ENCODE peak calls at places on chromosomes 5 and 9, in four cellular contexts. One of them, this sample, is unnamed.
A peak's percentile ranks its signal among the peaks of the same experiment; 100 is the strongest.

GRCh38 chr5:142683885-142684505 is 1.9 kb downstream of the FGF1 start:
- DNase-seq in NCI-H774: no peak
- DNase-seq in H1: no peak
- DNase-seq in T-helper 2 cell: no peak
- DNase-seq in this sample: no peak

GRCh38 chr5:107670927-107671741 is at the start of gene EFNA5:
- DNase-seq in NCI-H774: peak; percentile 46
- DNase-seq in H1: peak; percentile 76
- DNase-seq in T-helper 2 cell: no peak
- DNase-seq in this sample: no peak

GRCh38 chr9:14935099-14935710 is 25.0 kb upstream of the FREM1 start:
- DNase-seq in NCI-H774: no peak
- DNase-seq in H1: no peak
- DNase-seq in T-helper 2 cell: no peak
- DNase-seq in this sample: no peak

GRCh38 chr5:68193481-68194036 is 22.0 kb upstream of the PIK3R1 start:
- DNase-seq in NCI-H774: no peak
- DNase-seq in H1: no peak
- DNase-seq in T-helper 2 cell: no peak
- DNase-seq in this sample: no peak

GRCh38 chr5:150358261-150359095 is 981 bp downstream of the TCOF1 start:
- DNase-seq in NCI-H774: no peak
- DNase-seq in H1: no peak
- DNase-seq in T-helper 2 cell: no peak
- DNase-seq in this sample: no peak

GRCh38 chr5:154058055-154059038 is 19.6 kb downstream of the MFAP3 start:
- DNase-seq in NCI-H774: no peak
- DNase-seq in H1: no peak
- DNase-seq in T-helper 2 cell: no peak
- DNase-seq in this sample: no peak

GRCh38 chr5:88665750-88666215 is 217.2 kb downstream of the MEF2C start:
- DNase-seq in NCI-H774: no peak
- DNase-seq in H1: no peak
- DNase-seq in T-helper 2 cell: no peak
- DNase-seq in this sample: no peak

GRCh38 chr5:71907001-71907564 is 188.0 kb downstream of the CARTPT start:
- DNase-seq in NCI-H774: no peak
- DNase-seq in H1: no peak
- DNase-seq in T-helper 2 cell: no peak
- DNase-seq in this sample: no peak

GRCh38 chr9:134922066-134922931 is 4.6 kb upstream of the FCN1 start:
- DNase-seq in NCI-H774: no peak
- DNase-seq in H1: no peak
- DNase-seq in T-helper 2 cell: no peak
- DNase-seq in this sample: no peak

GRCh38 chr5:137051165-137051564 is 448.0 kb downstream of the SPOCK1 start:
- DNase-seq in NCI-H774: no peak
- DNase-seq in H1: no peak
- DNase-seq in T-helper 2 cell: no peak
- DNase-seq in this sample: no peak

GRCh38 chr9:93500571-93501298 is 47.4 kb upstream of the FAM120AOS start:
- DNase-seq in NCI-H774: peak; percentile 3
- DNase-seq in H1: no peak
- DNase-seq in T-helper 2 cell: no peak
- DNase-seq in this sample: no peak

GRCh38 chr5:73757421-73757820 is 131.4 kb downstream of the ARHGEF28 start:
- DNase-seq in NCI-H774: no peak
- DNase-seq in H1: no peak
- DNase-seq in T-helper 2 cell: no peak
- DNase-seq in this sample: no peak

GRCh38 chr5:170120576-170120975 is 14.9 kb downstream of the FOXI1 start:
- DNase-seq in NCI-H774: no peak
- DNase-seq in H1: peak; percentile 11
- DNase-seq in T-helper 2 cell: no peak
- DNase-seq in this sample: no peak

GRCh38 chr5:131664929-131665328 is 29.9 kb upstream of the RAPGEF6 start:
- DNase-seq in NCI-H774: no peak
- DNase-seq in H1: no peak
- DNase-seq in T-helper 2 cell: no peak
- DNase-seq in this sample: no peak

GRCh38 chr5:94313188-94313587 is 305.2 kb downstream of the KIAA0825 start:
- DNase-seq in NCI-H774: no peak
- DNase-seq in H1: no peak
- DNase-seq in T-helper 2 cell: no peak
- DNase-seq in this sample: no peak

GRCh38 chr9:86352440-86353106 is 1.6 kb downstream of the TUT7 start:
- DNase-seq in NCI-H774: no peak
- DNase-seq in H1: no peak
- DNase-seq in T-helper 2 cell: no peak
- DNase-seq in this sample: no peak

GRCh38 chr9:136697821-136698526 is 10.7 kb upstream of the AGPAT2 start:
- DNase-seq in NCI-H774: no peak
- DNase-seq in H1: no peak
- DNase-seq in T-helper 2 cell: no peak
- DNase-seq in this sample: no peak

GRCh38 chr5:127092690-127093089 is 19.4 kb upstream of the C5orf63 start:
- DNase-seq in NCI-H774: no peak
- DNase-seq in H1: no peak
- DNase-seq in T-helper 2 cell: no peak
- DNase-seq in this sample: no peak

GRCh38 chr9:96116275-96117051 is 185.5 kb downstream of the HSD17B3 start:
- DNase-seq in NCI-H774: no peak
- DNase-seq in H1: no peak
- DNase-seq in T-helper 2 cell: no peak
- DNase-seq in this sample: peak; percentile 52

GRCh38 chr9:88387035-88387732 is 1.1 kb upstream of the SPIN1 start:
- DNase-seq in NCI-H774: peak; percentile 35
- DNase-seq in H1: no peak
- DNase-seq in T-helper 2 cell: no peak
- DNase-seq in this sample: peak; percentile 83

GRCh38 chr9:126203313-126203712 is 123.3 kb upstream of the MVB12B start:
- DNase-seq in NCI-H774: no peak
- DNase-seq in H1: no peak
- DNase-seq in T-helper 2 cell: no peak
- DNase-seq in this sample: no peak

GRCh38 chr9:82036101-82036500 is 47.5 kb downstream of the SPATA31D1 start:
- DNase-seq in NCI-H774: no peak
- DNase-seq in H1: no peak
- DNase-seq in T-helper 2 cell: no peak
- DNase-seq in this sample: no peak

GRCh38 chr5:96384353-96384752 is 48.7 kb downstream of the PCSK1 start:
- DNase-seq in NCI-H774: no peak
- DNase-seq in H1: no peak
- DNase-seq in T-helper 2 cell: no peak
- DNase-seq in this sample: no peak

GRCh38 chr5:107668154-107668932 is 2.4 kb downstream of the EFNA5 start:
- DNase-seq in NCI-H774: no peak
- DNase-seq in H1: no peak
- DNase-seq in T-helper 2 cell: no peak
- DNase-seq in this sample: no peak

GRCh38 chr9:115207003-115207837 is 89.3 kb upstream of the TNC start:
- DNase-seq in NCI-H774: no peak
- DNase-seq in H1: no peak
- DNase-seq in T-helper 2 cell: no peak
- DNase-seq in this sample: no peak

GRCh38 chr9:125561497-125562148 is 145.4 kb downstream of the MAPKAP1 start:
- DNase-seq in NCI-H774: no peak
- DNase-seq in H1: no peak
- DNase-seq in T-helper 2 cell: no peak
- DNase-seq in this sample: no peak

GRCh38 chr9:33737811-33738606 is 57.4 kb upstream of the PRSS3 start:
- DNase-seq in NCI-H774: peak; percentile 9
- DNase-seq in H1: peak; percentile 65
- DNase-seq in T-helper 2 cell: no peak
- DNase-seq in this sample: no peak

GRCh38 chr9:10059044-10059443 is 553.8 kb downstream of the PTPRD start:
- DNase-seq in NCI-H774: no peak
- DNase-seq in H1: no peak
- DNase-seq in T-helper 2 cell: no peak
- DNase-seq in this sample: no peak

GRCh38 chr9:121883281-121884056 is 209.6 kb downstream of the TTLL11 start:
- DNase-seq in NCI-H774: no peak
- DNase-seq in H1: no peak
- DNase-seq in T-helper 2 cell: no peak
- DNase-seq in this sample: no peak

GRCh38 chr9:134961331-134962064 is 43.8 kb upstream of the FCN1 start:
- DNase-seq in NCI-H774: no peak
- DNase-seq in H1: no peak
- DNase-seq in T-helper 2 cell: no peak
- DNase-seq in this sample: peak; percentile 39

GRCh38 chr5:154141686-154142300 is 48.7 kb upstream of the GALNT10 start:
- DNase-seq in NCI-H774: no peak
- DNase-seq in H1: no peak
- DNase-seq in T-helper 2 cell: no peak
- DNase-seq in this sample: no peak

GRCh38 chr5:150189728-150190502 is at the start of gene SLC6A7:
- DNase-seq in NCI-H774: no peak
- DNase-seq in H1: peak; percentile 57
- DNase-seq in T-helper 2 cell: no peak
- DNase-seq in this sample: peak; percentile 64

GRCh38 chr5:887947-888640 is 4.5 kb downstream of the BRD9 start:
- DNase-seq in NCI-H774: no peak
- DNase-seq in H1: no peak
- DNase-seq in T-helper 2 cell: no peak
- DNase-seq in this sample: peak; percentile 44

GRCh38 chr5:127055880-127056653 is 17.2 kb downstream of the C5orf63 start:
- DNase-seq in NCI-H774: no peak
- DNase-seq in H1: no peak
- DNase-seq in T-helper 2 cell: no peak
- DNase-seq in this sample: no peak

GRCh38 chr9:107172160-107172978 is 110.7 kb upstream of the RAD23B start:
- DNase-seq in NCI-H774: peak; percentile 77
- DNase-seq in H1: peak; percentile 80
- DNase-seq in T-helper 2 cell: peak; percentile 34
- DNase-seq in this sample: peak; percentile 86

GRCh38 chr5:1842026-1842819 is 40.5 kb downstream of the IRX4 start:
- DNase-seq in NCI-H774: peak; percentile 69
- DNase-seq in H1: no peak
- DNase-seq in T-helper 2 cell: no peak
- DNase-seq in this sample: no peak

GRCh38 chr5:170303564-170303963 is 6.0 kb upstream of the LCP2 start:
- DNase-seq in NCI-H774: no peak
- DNase-seq in H1: no peak
- DNase-seq in T-helper 2 cell: no peak
- DNase-seq in this sample: no peak

This sample was measured in Peyer's patch.